ENCODE peak calls at places on chromosomes 1 and 21, in five cellular contexts. L, Y, W, Q and Z are unnamed samples.

GRCh38 chr1:207455183-207455754 is 1.1 kb downstream of the CR2 start:
- DNase-seq in Q (no peak), L (no peak), W (no peak), Y (no peak), Z (no peak)

GRCh38 chr1:81052162-81052561 is 748.6 kb upstream of the ADGRL2 start:
- DNase-seq in Y (no peak), L (no peak), W (no peak), Q (no peak), Z (no peak)

GRCh38 chr1:54571803-54572202 is 23.8 kb downstream of the ACOT11 start:
- DNase-seq in Y (no peak), W (no peak), L (no peak), Q (peak), Z (peak)

GRCh38 chr21:37868896-37869295 is 47.4 kb downstream of the KCNJ6 start:
- DNase-seq in Y (peak), W (no peak), Q (peak), L (no peak), Z (peak)

GRCh38 chr1:171081220-171081993 is 9.3 kb upstream of the FMO3 start:
- DNase-seq in Y (peak), L (no peak), W (no peak), Q (no peak), Z (peak)

GRCh38 chr1:166843769-166844596 is 4.7 kb downstream of the POGK start:
- DNase-seq in Q (no peak), Y (no peak), L (no peak), W (no peak), Z (no peak)

GRCh38 chr1:69585666-69586065 is 17.9 kb downstream of the LRRC7 start:
- DNase-seq in L (no peak), W (no peak), Y (no peak), Q (no peak), Z (no peak)

GRCh38 chr1:244391761-244392160 is 59.9 kb downstream of the ADSS2 start:
- DNase-seq in Y (peak), Q (peak), W (no peak), L (no peak), Z (peak)

GRCh38 chr1:61337981-61338848 is 255.9 kb downstream of the NFIA start:
- DNase-seq in Y (peak), Q (peak), W (no peak), L (no peak), Z (peak)

GRCh38 chr1:21192284-21192683 is 15.6 kb upstream of the EIF4G3 start:
- DNase-seq in W (no peak), Q (no peak), L (no peak), Y (no peak), Z (no peak)

GRCh38 chr1:228393268-228393699 is 13.4 kb downstream of the TRIM11 start:
- DNase-seq in Y (no peak), L (no peak), Q (peak), W (no peak), Z (peak)

GRCh38 chr1:198123146-198123545 is 33.7 kb upstream of the NEK7 start:
- DNase-seq in L (no peak), W (no peak), Y (no peak), Q (no peak), Z (peak)

GRCh38 chr21:36889401-36889800 is 77.1 kb downstream of the HLCS start:
- DNase-seq in Y (no peak), W (no peak), Q (no peak), L (no peak), Z (no peak)

GRCh38 chr21:15289896-15290841 is 225.4 kb upstream of the NRIP1 start:
- DNase-seq in W (no peak), L (no peak), Y (no peak), Q (peak), Z (no peak)

GRCh38 chr1:58781541-58782307 is 2.1 kb downstream of the JUN start:
- DNase-seq in L (peak), Y (no peak), Q (peak), W (peak), Z (peak)

GRCh38 chr1:3767328-3767925 is 5.1 kb upstream of the SMIM1 start:
- DNase-seq in Q (peak), Y (no peak), L (no peak), W (no peak), Z (no peak)

GRCh38 chr21:45267390-45267760 is 20.3 kb downstream of the POFUT2 start:
- DNase-seq in Y (no peak), L (no peak), W (no peak), Q (peak), Z (no peak)

GRCh38 chr1:211343607-211344334 is 17.1 kb downstream of the TRAF5 start:
- DNase-seq in L (no peak), W (no peak), Q (no peak), Y (no peak), Z (peak)

GRCh38 chr1:54257876-54258275 is 57.9 kb downstream of the MRPL37 start:
- DNase-seq in Y (no peak), Q (no peak), L (no peak), W (no peak), Z (no peak)

GRCh38 chr1:209435654-209436566 is 147.6 kb upstream of the CAMK1G start:
- DNase-seq in Q (peak), W (peak), L (no peak), Y (peak), Z (peak)

GRCh38 chr1:43908858-43909257 is 24.7 kb upstream of the ARTN start:
- DNase-seq in Y (no peak), W (no peak), Q (no peak), L (no peak), Z (peak)

GRCh38 chr1:21868482-21868881 is 56.4 kb downstream of the LDLRAD2 start:
- DNase-seq in W (no peak), Y (no peak), L (no peak), Q (no peak), Z (no peak)

GRCh38 chr1:220910021-220910420 is 30.8 kb downstream of the HLX start:
- DNase-seq in Y (no peak), W (no peak), Q (no peak), L (no peak), Z (no peak)

GRCh38 chr1:185244015-185244747 is 72.9 kb downstream of the IVNS1ABP start:
- DNase-seq in L (no peak), Q (peak), Y (peak), W (no peak), Z (peak)

GRCh38 chr1:22915816-22916468 is 56.7 kb downstream of the LACTBL1 start:
- DNase-seq in Q (no peak), W (no peak), L (no peak), Y (no peak), Z (no peak)

GRCh38 chr1:228141871-228142615 is 2.0 kb downstream of the GUK1 start:
- DNase-seq in Y (no peak), Q (no peak), L (no peak), W (no peak), Z (peak)

GRCh38 chr1:204970897-204971296 is 72.1 kb upstream of the CNTN2 start:
- DNase-seq in W (no peak), Y (no peak), Q (no peak), L (no peak), Z (no peak)

GRCh38 chr1:163824006-163824405 is 502.3 kb downstream of the NUF2 start:
- DNase-seq in L (no peak), W (no peak), Y (peak), Q (no peak), Z (no peak)

GRCh38 chr1:205432116-205432515 is 10.3 kb upstream of the LEMD1 start:
- DNase-seq in Q (no peak), Y (no peak), W (no peak), L (no peak), Z (no peak)

GRCh38 chr21:43745772-43746517 is 27.0 kb downstream of the PDXK start:
- DNase-seq in L (no peak), W (no peak), Q (no peak), Y (no peak), Z (no peak)

GRCh38 chr1:26874896-26875295 is 11.9 kb downstream of the SFN start:
- DNase-seq in W (no peak), L (no peak), Y (no peak), Q (no peak), Z (no peak)

GRCh38 chr1:1204425-1204920 is 1.9 kb downstream of the TNFRSF18 start:
- DNase-seq in Q (no peak), W (no peak), L (no peak), Y (no peak), Z (no peak)